ENCODE peak calls at places on chromosomes 5 and 9, in eight cellular contexts. One of them, this sample, is unnamed.

GRCh38 chr5:109743770-109744212 is 54.1 kb downstream of the MAN2A1 start:
- DNase-seq in GM03348: peak
- DNase-seq in SJCRH30: no peak
- DNase-seq in effector CD8-positive, alpha-beta T cell: no peak
- DNase-seq in iris pigment epithelial cell: peak
- DNase-seq in PC-9: peak
- DNase-seq in progenitor cell of endocrine pancreas: no peak
- DNase-seq in HT1080: peak
- DNase-seq in this sample: peak

GRCh38 chr9:125758986-125759811 is 12.0 kb downstream of the PBX3 start:
- DNase-seq in GM03348: peak
- DNase-seq in SJCRH30: no peak
- DNase-seq in effector CD8-positive, alpha-beta T cell: no peak
- DNase-seq in iris pigment epithelial cell: no peak
- DNase-seq in PC-9: no peak
- DNase-seq in progenitor cell of endocrine pancreas: no peak
- DNase-seq in HT1080: no peak
- DNase-seq in this sample: no peak

GRCh38 chr5:113508756-113509155 is 4.7 kb upstream of the YTHDC2 start:
- DNase-seq in GM03348: no peak
- DNase-seq in SJCRH30: no peak
- DNase-seq in effector CD8-positive, alpha-beta T cell: no peak
- DNase-seq in iris pigment epithelial cell: no peak
- DNase-seq in PC-9: no peak
- DNase-seq in progenitor cell of endocrine pancreas: no peak
- DNase-seq in HT1080: peak
- DNase-seq in this sample: no peak

GRCh38 chr9:36398745-36399144 is 1.3 kb downstream of the RNF38 start:
- DNase-seq in GM03348: peak
- DNase-seq in SJCRH30: no peak
- DNase-seq in effector CD8-positive, alpha-beta T cell: no peak
- DNase-seq in iris pigment epithelial cell: peak
- DNase-seq in PC-9: no peak
- DNase-seq in progenitor cell of endocrine pancreas: no peak
- DNase-seq in HT1080: no peak
- DNase-seq in this sample: no peak

GRCh38 chr5:24633705-24634325 is 11.0 kb downstream of the CDH10 start:
- DNase-seq in GM03348: peak
- DNase-seq in SJCRH30: peak
- DNase-seq in effector CD8-positive, alpha-beta T cell: no peak
- DNase-seq in iris pigment epithelial cell: peak
- DNase-seq in PC-9: peak
- DNase-seq in progenitor cell of endocrine pancreas: no peak
- DNase-seq in HT1080: peak
- DNase-seq in this sample: no peak

GRCh38 chr9:123371228-123371584 is 15.2 kb downstream of the CRB2 start:
- DNase-seq in GM03348: no peak
- DNase-seq in SJCRH30: no peak
- DNase-seq in effector CD8-positive, alpha-beta T cell: no peak
- DNase-seq in iris pigment epithelial cell: no peak
- DNase-seq in PC-9: no peak
- DNase-seq in progenitor cell of endocrine pancreas: no peak
- DNase-seq in HT1080: no peak
- DNase-seq in this sample: no peak

GRCh38 chr9:89848060-89849040 is 243.5 kb downstream of the GADD45G start:
- DNase-seq in GM03348: no peak
- DNase-seq in SJCRH30: no peak
- DNase-seq in effector CD8-positive, alpha-beta T cell: no peak
- DNase-seq in iris pigment epithelial cell: no peak
- DNase-seq in PC-9: no peak
- DNase-seq in progenitor cell of endocrine pancreas: no peak
- DNase-seq in HT1080: no peak
- DNase-seq in this sample: no peak

GRCh38 chr5:175707751-175708375 is 50.0 kb downstream of the HRH2 start:
- DNase-seq in GM03348: no peak
- DNase-seq in SJCRH30: no peak
- DNase-seq in effector CD8-positive, alpha-beta T cell: no peak
- DNase-seq in iris pigment epithelial cell: no peak
- DNase-seq in PC-9: no peak
- DNase-seq in progenitor cell of endocrine pancreas: no peak
- DNase-seq in HT1080: no peak
- DNase-seq in this sample: no peak

GRCh38 chr9:115208503-115208902 is 90.5 kb upstream of the TNC start:
- DNase-seq in GM03348: peak
- DNase-seq in SJCRH30: no peak
- DNase-seq in effector CD8-positive, alpha-beta T cell: no peak
- DNase-seq in iris pigment epithelial cell: peak
- DNase-seq in PC-9: no peak
- DNase-seq in progenitor cell of endocrine pancreas: no peak
- DNase-seq in HT1080: peak
- DNase-seq in this sample: no peak

GRCh38 chr9:126440938-126441337 is 114.3 kb downstream of the MVB12B start:
- DNase-seq in GM03348: peak
- DNase-seq in SJCRH30: no peak
- DNase-seq in effector CD8-positive, alpha-beta T cell: no peak
- DNase-seq in iris pigment epithelial cell: no peak
- DNase-seq in PC-9: no peak
- DNase-seq in progenitor cell of endocrine pancreas: no peak
- DNase-seq in HT1080: no peak
- DNase-seq in this sample: no peak

GRCh38 chr5:35436441-35437057 is 181.1 kb upstream of the SPEF2 start:
- DNase-seq in GM03348: peak
- DNase-seq in SJCRH30: peak
- DNase-seq in effector CD8-positive, alpha-beta T cell: no peak
- DNase-seq in iris pigment epithelial cell: peak
- DNase-seq in PC-9: no peak
- DNase-seq in progenitor cell of endocrine pancreas: no peak
- DNase-seq in HT1080: peak
- DNase-seq in this sample: no peak

GRCh38 chr9:37636511-37637474 is 14.0 kb upstream of the FRMPD1 start:
- DNase-seq in GM03348: no peak
- DNase-seq in SJCRH30: no peak
- DNase-seq in effector CD8-positive, alpha-beta T cell: no peak
- DNase-seq in iris pigment epithelial cell: no peak
- DNase-seq in PC-9: no peak
- DNase-seq in progenitor cell of endocrine pancreas: no peak
- DNase-seq in HT1080: no peak
- DNase-seq in this sample: no peak

This sample was measured in keratinocyte.